ENCODE peak calls at places on chromosome 10, in six cellular contexts. A, I, W, C, U and J are unnamed samples.

GRCh38 chr10:97179731-97180366 is 5.9 kb downstream of the SLIT1 start:
- DNase-seq in A (no peak), I (no peak), W (no peak), C (peak; percentile 77), U (no peak), J (no peak)

GRCh38 chr10:13834581-13835286 is 248.0 kb downstream of the PRPF18 start:
- DNase-seq in A (no peak), I (no peak), W (no peak), C (no peak), U (no peak), J (no peak)

GRCh38 chr10:73553316-73553715 is 37.8 kb downstream of the USP54 start:
- DNase-seq in A (no peak), I (no peak), W (no peak), C (no peak), U (no peak), J (no peak)

GRCh38 chr10:103197177-103197576 is 4.1 kb upstream of the NT5C2 start:
- DNase-seq in A (no peak), I (no peak), W (no peak), C (no peak), U (no peak), J (peak; percentile 23)

GRCh38 chr10:76352300-76352699 is 920.9 kb downstream of the LRMDA start:
- DNase-seq in A (no peak), I (no peak), W (peak; percentile 88), C (no peak), U (no peak), J (no peak)

GRCh38 chr10:101080933-101081546 is 19.3 kb downstream of the KAZALD1 start:
- DNase-seq in A (no peak), I (no peak), W (no peak), C (no peak), U (no peak), J (no peak)

GRCh38 chr10:96416643-96417042 is 57.8 kb upstream of the OPALIN start:
- DNase-seq in A (no peak), I (no peak), W (no peak), C (no peak), U (no peak), J (no peak)

GRCh38 chr10:124323806-124324205 is 94.9 kb downstream of the OAT start:
- DNase-seq in A (no peak), I (no peak), W (no peak), C (no peak), U (no peak), J (no peak)

GRCh38 chr10:12975906-12976305 is 25.6 kb downstream of the CCDC3 start:
- DNase-seq in A (no peak), I (no peak), W (no peak), C (no peak), U (no peak), J (no peak)